ENCODE peak calls at places on chromosome 19, in four cellular contexts. One of them, this sample, is unnamed.

GRCh38 chr19:32919365-32919764 is 49.8 kb upstream of the SLC7A9 start:
- DNase-seq in thyroid gland: no peak
- DNase-seq in aorta: no peak
- DNase-seq in tibial nerve: no peak
- DNase-seq in this sample: no peak

GRCh38 chr19:32219392-32219791 is 126.0 kb upstream of the ZNF507 start:
- DNase-seq in thyroid gland: no peak
- DNase-seq in aorta: no peak
- DNase-seq in tibial nerve: no peak
- DNase-seq in this sample: no peak

GRCh38 chr19:32878988-32879387 is 9.4 kb upstream of the SLC7A9 start:
- DNase-seq in thyroid gland: no peak
- DNase-seq in aorta: no peak
- DNase-seq in tibial nerve: no peak
- DNase-seq in this sample: no peak

GRCh38 chr19:18846862-18847515 is 15.2 kb downstream of the UPF1 start:
- DNase-seq in thyroid gland: peak
- DNase-seq in aorta: peak
- DNase-seq in tibial nerve: peak
- DNase-seq in this sample: peak

GRCh38 chr19:16894080-16894479 is 5.3 kb downstream of the F2RL3 start:
- DNase-seq in thyroid gland: no peak
- DNase-seq in aorta: no peak
- DNase-seq in tibial nerve: no peak
- DNase-seq in this sample: no peak

GRCh38 chr19:11551603-11552235 is 7.3 kb downstream of the ELOF1 start:
- DNase-seq in thyroid gland: no peak
- DNase-seq in aorta: peak
- DNase-seq in tibial nerve: no peak
- DNase-seq in this sample: peak

GRCh38 chr19:45472557-45473365 is 5.0 kb downstream of the FOSB start:
- DNase-seq in thyroid gland: peak
- DNase-seq in aorta: peak
- DNase-seq in tibial nerve: no peak
- DNase-seq in this sample: peak

GRCh38 chr19:10113964-10114650 is 2.6 kb downstream of the P2RY11 start:
- DNase-seq in thyroid gland: no peak
- DNase-seq in aorta: no peak
- DNase-seq in tibial nerve: no peak
- DNase-seq in this sample: no peak

GRCh38 chr19:11641241-11641640 is 44.0 kb downstream of the ZNF627 start:
- DNase-seq in thyroid gland: no peak
- DNase-seq in aorta: no peak
- DNase-seq in tibial nerve: no peak
- DNase-seq in this sample: no peak

GRCh38 chr19:3620145-3620816 is 6.3 kb downstream of the CACTIN start:
- DNase-seq in thyroid gland: no peak
- DNase-seq in aorta: no peak
- DNase-seq in tibial nerve: no peak
- DNase-seq in this sample: peak

GRCh38 chr19:51372649-51373504 is at the start of gene NKG7:
- DNase-seq in thyroid gland: no peak
- DNase-seq in aorta: peak
- DNase-seq in tibial nerve: no peak
- DNase-seq in this sample: peak

GRCh38 chr19:29118384-29118783 is 94.6 kb downstream of the UQCRFS1 start:
- DNase-seq in thyroid gland: no peak
- DNase-seq in aorta: no peak
- DNase-seq in tibial nerve: peak
- DNase-seq in this sample: no peak

GRCh38 chr19:45322311-45322710 is 364 bp downstream of the CKM start:
- DNase-seq in thyroid gland: no peak
- DNase-seq in aorta: no peak
- DNase-seq in tibial nerve: no peak
- DNase-seq in this sample: no peak

GRCh38 chr19:45558399-45558878 is 26.2 kb downstream of the OPA3 start:
- DNase-seq in thyroid gland: peak
- DNase-seq in aorta: no peak
- DNase-seq in tibial nerve: peak
- DNase-seq in this sample: peak

GRCh38 chr19:6890421-6890913 is 3.1 kb downstream of the ADGRE1 start:
- DNase-seq in thyroid gland: no peak
- DNase-seq in aorta: no peak
- DNase-seq in tibial nerve: no peak
- DNase-seq in this sample: no peak

GRCh38 chr19:2578391-2578826 is 102.5 kb downstream of the GADD45B start:
- DNase-seq in thyroid gland: peak
- DNase-seq in aorta: peak
- DNase-seq in tibial nerve: no peak
- DNase-seq in this sample: no peak

GRCh38 chr19:14181906-14182305 is 24.1 kb downstream of the ADGRL1 start:
- DNase-seq in thyroid gland: no peak
- DNase-seq in aorta: no peak
- DNase-seq in tibial nerve: no peak
- DNase-seq in this sample: no peak

GRCh38 chr19:10662384-10663251 is 8.5 kb downstream of the ILF3 start:
- DNase-seq in thyroid gland: peak
- DNase-seq in aorta: no peak
- DNase-seq in tibial nerve: no peak
- DNase-seq in this sample: no peak

GRCh38 chr19:17073869-17074627 is 1.2 kb downstream of the HAUS8 start:
- DNase-seq in thyroid gland: no peak
- DNase-seq in aorta: no peak
- DNase-seq in tibial nerve: no peak
- DNase-seq in this sample: no peak

GRCh38 chr19:5157186-5157585 is 183.4 kb downstream of the PTPRS start:
- DNase-seq in thyroid gland: no peak
- DNase-seq in aorta: peak
- DNase-seq in tibial nerve: no peak
- DNase-seq in this sample: no peak

GRCh38 chr19:38953677-38954076 is 21.9 kb downstream of the FBXO17 start:
- DNase-seq in thyroid gland: no peak
- DNase-seq in aorta: no peak
- DNase-seq in tibial nerve: no peak
- DNase-seq in this sample: no peak

GRCh38 chr19:38951187-38951586 is 20.4 kb downstream of the MRPS12 start:
- DNase-seq in thyroid gland: no peak
- DNase-seq in aorta: no peak
- DNase-seq in tibial nerve: no peak
- DNase-seq in this sample: no peak

GRCh38 chr19:38946229-38947010 is 15.7 kb downstream of the MRPS12 start:
- DNase-seq in thyroid gland: no peak
- DNase-seq in aorta: no peak
- DNase-seq in tibial nerve: no peak
- DNase-seq in this sample: no peak

GRCh38 chr19:38952395-38953165 is 21.8 kb downstream of the MRPS12 start:
- DNase-seq in thyroid gland: no peak
- DNase-seq in aorta: no peak
- DNase-seq in tibial nerve: no peak
- DNase-seq in this sample: no peak

DNA sequence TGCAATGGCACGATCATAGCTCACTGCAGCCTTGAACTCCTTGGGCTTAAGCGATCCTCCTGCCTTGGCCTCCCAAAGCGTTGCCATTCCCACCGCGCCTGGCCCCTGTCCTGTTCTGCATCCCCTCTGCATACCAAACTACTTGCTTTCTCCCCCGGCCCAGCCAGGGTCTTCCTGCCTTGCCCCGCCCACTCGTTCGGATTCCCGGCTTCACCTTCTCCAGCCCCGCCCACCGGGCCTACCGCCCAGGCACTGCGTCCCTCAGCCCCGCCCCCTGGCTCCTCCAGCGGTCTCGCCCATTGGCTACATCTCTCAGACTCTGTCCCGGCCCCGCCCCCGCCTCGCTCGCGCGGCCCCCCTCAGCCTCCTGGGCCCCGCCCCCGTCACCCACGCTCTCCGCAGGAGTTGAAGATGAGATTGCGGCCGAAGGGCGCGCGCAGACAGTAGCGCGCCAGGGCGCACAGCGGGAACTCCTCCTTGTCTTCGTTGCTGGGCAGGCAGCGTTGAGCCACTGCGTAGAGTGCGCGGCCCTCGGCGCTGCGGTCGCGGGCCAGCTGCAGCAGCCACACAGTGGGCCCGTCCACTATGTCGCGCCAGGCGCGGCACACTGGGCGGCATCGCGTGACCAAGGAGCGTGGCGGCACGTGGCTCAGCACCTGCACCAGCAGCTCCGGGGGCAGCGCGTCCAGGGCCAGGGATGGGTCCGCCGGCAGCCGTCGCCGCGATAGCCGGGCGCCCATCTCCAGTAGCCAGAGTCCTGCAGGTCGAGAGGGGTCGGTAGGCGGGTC is 19.0 kb downstream of the MRPS12 start:
- DNase-seq in thyroid gland: peak
- DNase-seq in aorta: peak
- DNase-seq in tibial nerve: peak
- DNase-seq in this sample: peak
- H3K4me3 ChIP-seq in thyroid gland: peak
- H3K4me3 ChIP-seq in aorta: no peak
- H3K4me3 ChIP-seq in tibial nerve: peak
- H3K4me3 ChIP-seq in this sample: peak

DNA sequence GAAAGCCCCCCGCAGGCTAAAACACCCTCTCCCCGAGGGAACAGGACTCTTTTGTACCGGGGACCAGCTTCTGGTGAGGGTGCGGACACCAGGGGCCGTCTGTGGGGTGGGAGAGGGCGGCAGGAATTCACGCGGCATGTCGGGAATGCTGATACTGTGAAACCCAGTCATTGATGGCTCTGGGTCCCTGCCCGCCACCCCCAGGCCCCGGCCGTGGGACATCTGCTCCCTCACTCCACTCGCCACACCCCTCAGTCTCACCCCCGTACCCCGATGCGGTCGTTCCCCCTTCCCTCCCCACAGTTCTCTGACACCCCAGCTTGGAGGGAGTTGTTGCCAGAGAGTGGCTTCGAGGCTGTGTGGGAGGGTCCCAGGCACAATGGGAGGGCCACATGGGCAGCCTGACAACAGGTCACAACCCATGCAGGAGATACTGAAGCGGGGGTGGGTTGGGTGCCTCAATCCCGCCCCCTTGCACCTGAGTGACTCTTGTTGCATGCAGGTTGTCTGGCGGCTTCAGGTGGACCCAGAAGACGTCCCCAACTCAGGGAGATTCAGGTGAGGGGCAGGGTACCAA is 1.9 kb downstream of the MAG start:
- DNase-seq in thyroid gland: no peak
- DNase-seq in aorta: no peak
- DNase-seq in tibial nerve: no peak
- DNase-seq in this sample: peak
- H3K27ac ChIP-seq in thyroid gland: no peak
- H3K27ac ChIP-seq in aorta: no peak
- H3K27ac ChIP-seq in tibial nerve: peak
- H3K27ac ChIP-seq in this sample: no peak

GRCh38 chr19:1049841-1050240 is 9.9 kb downstream of the ABCA7 start:
- DNase-seq in thyroid gland: no peak
- DNase-seq in aorta: no peak
- DNase-seq in tibial nerve: no peak
- DNase-seq in this sample: no peak

GRCh38 chr19:1046836-1047695 is 7.2 kb downstream of the ABCA7 start:
- DNase-seq in thyroid gland: no peak
- DNase-seq in aorta: no peak
- DNase-seq in tibial nerve: no peak
- DNase-seq in this sample: peak

GRCh38 chr19:1046117-1046626 is 6.3 kb downstream of the ABCA7 start:
- DNase-seq in thyroid gland: no peak
- DNase-seq in aorta: no peak
- DNase-seq in tibial nerve: no peak
- DNase-seq in this sample: no peak

GRCh38 chr19:1049106-1049505 is 9.2 kb downstream of the ABCA7 start:
- DNase-seq in thyroid gland: no peak
- DNase-seq in aorta: no peak
- DNase-seq in tibial nerve: no peak
- DNase-seq in this sample: peak

GRCh38 chr19:1047696-1048147 is 7.8 kb downstream of the ABCA7 start:
- DNase-seq in thyroid gland: no peak
- DNase-seq in aorta: no peak
- DNase-seq in tibial nerve: no peak
- DNase-seq in this sample: no peak
- H3K4me3 ChIP-seq in thyroid gland: no peak
- H3K4me3 ChIP-seq in aorta: no peak
- H3K4me3 ChIP-seq in tibial nerve: no peak
- H3K4me3 ChIP-seq in this sample: no peak

GRCh38 chr19:58059003-58059671 is at the start of gene ZNF135:
- DNase-seq in thyroid gland: peak
- DNase-seq in aorta: peak
- DNase-seq in tibial nerve: peak
- DNase-seq in this sample: peak
- H3K27ac ChIP-seq in thyroid gland: peak
- H3K27ac ChIP-seq in aorta: peak
- H3K27ac ChIP-seq in tibial nerve: peak
- H3K27ac ChIP-seq in this sample: peak

DNA sequence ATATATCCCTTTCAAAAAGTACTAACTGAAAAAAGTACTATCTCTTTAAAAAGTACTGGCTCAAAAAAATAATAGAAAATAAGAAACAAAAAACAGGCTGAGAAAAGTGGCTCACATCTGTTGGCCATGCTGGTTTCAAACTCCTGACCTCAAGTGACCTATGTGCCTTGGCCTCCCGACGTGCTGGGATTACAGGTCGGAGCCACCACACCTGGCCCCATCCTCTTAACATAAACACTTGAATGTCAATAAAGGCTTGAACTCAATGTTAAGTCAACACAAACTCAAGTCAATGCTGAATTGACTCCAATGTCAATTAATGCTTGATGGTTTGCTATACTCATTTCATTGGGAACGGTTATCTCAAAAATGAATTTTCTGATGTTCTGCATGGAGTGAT is 30.9 kb downstream of the ZNF611 start:
- DNase-seq in thyroid gland: no peak
- DNase-seq in aorta: no peak
- DNase-seq in tibial nerve: no peak
- DNase-seq in this sample: no peak
- H3K4me3 ChIP-seq in thyroid gland: no peak
- H3K4me3 ChIP-seq in aorta: no peak
- H3K4me3 ChIP-seq in tibial nerve: no peak
- H3K4me3 ChIP-seq in this sample: no peak

GRCh38 chr19:37669336-37669963 is 14.2 kb upstream of the ZFP30 start:
- DNase-seq in thyroid gland: no peak
- DNase-seq in aorta: no peak
- DNase-seq in tibial nerve: no peak
- DNase-seq in this sample: no peak
- H3K27ac ChIP-seq in thyroid gland: no peak
- H3K27ac ChIP-seq in aorta: no peak
- H3K27ac ChIP-seq in tibial nerve: no peak
- H3K27ac ChIP-seq in this sample: no peak

GRCh38 chr19:42175335-42175734 is 42.1 kb downstream of the DEDD2 start:
- DNase-seq in thyroid gland: no peak
- DNase-seq in aorta: no peak
- DNase-seq in tibial nerve: no peak
- DNase-seq in this sample: no peak
- H3K4me3 ChIP-seq in thyroid gland: no peak
- H3K4me3 ChIP-seq in aorta: no peak
- H3K4me3 ChIP-seq in tibial nerve: no peak
- H3K4me3 ChIP-seq in this sample: no peak

This sample was measured in upper lobe of left lung.